ENCODE peak calls at places on chromosomes 12 and 14, in eight cellular contexts. N is uterus, G is body of pancreas, B is HCT116, P is heart left ventricle, W is breast epithelium, Y is tibial nerve, A is IMR-90. I is an unnamed sample. For H3K27me3 and H3K4me1, the result is how much of the 10 kb centered on the place peaks cover.

GRCh38 chr14:63745858-63746425 is 18.1 kb upstream of the SGPP1 start:
- DNase-seq in B (no peak), A (no peak), W (no peak), Y (peak), G (no peak), P (no peak), N (no peak), I (no peak)

GRCh38 chr12:130160711-130161231 is 1.5 kb upstream of the FZD10 start:
- DNase-seq in B (no peak), N (no peak), W (no peak), G (no peak), Y (no peak), A (no peak), P (no peak), I (no peak)

GRCh38 chr12:12890492-12890814 is 909 bp upstream of the GPRC5A start:
- DNase-seq in B (no peak), G (peak), N (no peak), Y (no peak), A (peak), P (no peak), W (no peak), I (no peak)

GRCh38 chr14:66509874-66510273 is 1.9 kb downstream of the GPHN start:
- DNase-seq in W (no peak), G (no peak), A (no peak), P (no peak), N (no peak), B (no peak), Y (no peak), I (no peak)

GRCh38 chr12:124036117-124037109 is 63.4 kb downstream of the ZNF664 start:
- DNase-seq in G (peak), Y (peak), B (peak), P (no peak), A (peak), N (peak), W (no peak), I (no peak)

GRCh38 chr14:49303952-49304516 is 282.1 kb downstream of the RPS29 start:
- DNase-seq in G (peak), A (peak), N (no peak), P (no peak), B (no peak), W (no peak), Y (peak), I (no peak)

GRCh38 chr12:132510111-132510724 is 20.3 kb downstream of the FBRSL1 start:
- DNase-seq in B (no peak), W (no peak), G (no peak), P (no peak), Y (no peak), A (no peak), N (no peak), I (no peak)

GRCh38 chr12:108609535-108610335 is 11.9 kb upstream of the TMEM119 start:
- DNase-seq in N (peak), B (no peak), G (peak), A (peak), P (peak), Y (peak), W (peak), I (no peak)

GRCh38 chr14:71733210-71733883 is 198.9 kb upstream of the RGS6 start:
- DNase-seq in A (peak), B (no peak), P (no peak), W (no peak), G (no peak), Y (no peak), N (no peak), I (no peak)

GRCh38 chr14:53190938-53191337 is 37.8 kb upstream of the DDHD1 start:
- DNase-seq in A (peak), B (no peak), G (no peak), P (no peak), Y (no peak), W (no peak), N (no peak), I (no peak)

GRCh38 chr14:91956616-91957015 is 9.1 kb upstream of the FBLN5 start:
- DNase-seq in B (no peak), Y (no peak), G (no peak), P (no peak), W (no peak), A (no peak), N (no peak), I (no peak)

GRCh38 chr12:56311003-56311402 is 4.8 kb downstream of the CNPY2 start:
- DNase-seq in P (no peak), G (no peak), A (no peak), Y (no peak), N (no peak), B (no peak), W (no peak), I (no peak)

GRCh38 chr14:83251402-83251801 is 1717.7 kb upstream of the SEL1L start:
- DNase-seq in Y (no peak), W (no peak), A (no peak), N (no peak), B (no peak), G (no peak), P (no peak), I (no peak)

GRCh38 chr14:24871302-24871701 is 178.6 kb downstream of the STXBP6 start:
- DNase-seq in A (peak), N (no peak), P (no peak), W (no peak), G (no peak), B (no peak), Y (no peak), I (no peak)

GRCh38 chr12:2301531-2302461 is 249.0 kb downstream of the CACNA1C start:
- DNase-seq in Y (no peak), A (peak), G (no peak), W (no peak), P (no peak), B (no peak), N (no peak), I (no peak)

GRCh38 chr14:101249676-101250036 is 311.6 kb upstream of the DIO3 start:
- DNase-seq in B (no peak), G (no peak), N (no peak), Y (no peak), W (no peak), A (no peak), P (no peak), I (no peak)

GRCh38 chr14:89673499-89674225 is 256.6 kb upstream of the FOXN3 start:
- DNase-seq in B (no peak), P (no peak), N (no peak), Y (no peak), G (no peak), W (no peak), A (peak), I (no peak)

GRCh38 chr14:23430733-23431105 is 4.7 kb downstream of the MYH7 start:
- DNase-seq in N (no peak), B (no peak), A (no peak), P (no peak), Y (no peak), G (no peak), W (no peak), I (no peak)

DNA sequence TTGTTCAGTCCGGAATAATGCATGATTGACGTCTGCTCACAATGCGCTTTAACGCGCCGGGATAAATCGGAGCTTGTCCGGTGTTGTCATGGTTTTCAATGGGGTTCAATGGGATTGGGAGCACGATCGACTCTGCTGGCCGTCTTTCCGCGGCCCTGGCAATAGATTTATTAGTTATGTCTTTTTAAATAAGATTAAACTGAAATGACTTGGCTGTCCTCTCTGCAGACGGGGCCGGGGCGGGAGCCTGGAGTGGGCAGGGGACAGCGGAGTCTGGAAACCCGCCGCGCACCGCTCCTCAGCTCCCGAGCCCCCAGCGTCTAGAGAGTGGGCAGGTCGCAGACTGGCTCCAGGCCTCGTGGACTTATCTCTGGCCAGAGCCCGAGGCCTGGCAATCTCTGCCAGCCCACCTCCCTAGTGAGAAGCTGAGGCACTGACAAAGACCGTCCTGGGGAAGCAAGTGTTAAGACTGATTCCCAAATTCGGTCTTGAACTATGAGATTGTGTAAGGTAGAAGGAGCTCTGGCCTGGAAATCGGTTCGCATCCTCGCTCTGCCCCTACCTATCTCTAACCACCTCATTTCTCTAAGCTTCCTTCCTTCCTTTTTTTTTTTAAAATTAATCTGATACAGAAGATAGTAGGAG is 1.9 kb upstream of the NKX2-8 start:
- DNase-seq in G (no peak), W (no peak), Y (no peak), P (no peak), N (no peak), A (no peak), B (no peak), I (no peak)
- H3K27me3 ChIP-seq in G (under half), W (half or more), Y (half or more), P (half or more), N (under half), A (half or more), B (under half), I (under half)

GRCh38 chr14:55412686-55413085 is 1.1 kb upstream of the ATG14 start:
- DNase-seq in G (no peak), Y (no peak), N (no peak), W (no peak), B (no peak), A (no peak), P (no peak), I (no peak)

GRCh38 chr14:55414551-55414950 is 2.9 kb upstream of the ATG14 start:
- DNase-seq in N (no peak), A (no peak), Y (no peak), P (no peak), W (no peak), G (no peak), B (no peak), I (no peak)

GRCh38 chr14:55416866-55417265 is 5.2 kb upstream of the ATG14 start:
- DNase-seq in A (no peak), P (no peak), G (no peak), N (no peak), Y (no peak), B (peak), W (no peak), I (no peak)

GRCh38 chr14:55411426-55412389 is at the start of gene ATG14:
- DNase-seq in Y (peak), P (peak), N (peak), B (peak), A (peak), W (peak), G (peak), I (peak)
- TF ChIP-seq POLR2A in Y (no peak), P (peak), N (peak), B (no peak), A (peak), W (peak), G (peak), I (no peak)

DNA sequence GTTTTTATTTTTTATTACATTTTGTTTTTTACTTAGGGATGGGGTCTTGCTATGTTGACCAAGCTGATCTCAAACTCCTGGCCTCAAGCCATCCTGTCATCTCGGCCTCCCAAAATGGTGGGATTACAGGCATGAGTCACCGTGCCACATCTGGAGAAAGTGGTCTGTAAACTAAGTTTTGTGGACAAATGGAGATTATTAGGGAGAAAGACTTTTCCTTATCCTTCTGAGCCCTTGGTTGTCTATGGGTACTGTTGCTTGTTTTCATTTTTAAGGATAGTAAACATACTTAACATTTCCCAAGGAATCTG is 37.8 kb downstream of the WNK1 start:
- DNase-seq in B (no peak), N (no peak), G (no peak), Y (no peak), A (no peak), P (no peak), W (no peak), I (no peak)
- H3K4me1 ChIP-seq in B (under half), N (under half), G (under half), Y (half or more), A (under half), P (under half), W (under half), I (half or more)

DNA sequence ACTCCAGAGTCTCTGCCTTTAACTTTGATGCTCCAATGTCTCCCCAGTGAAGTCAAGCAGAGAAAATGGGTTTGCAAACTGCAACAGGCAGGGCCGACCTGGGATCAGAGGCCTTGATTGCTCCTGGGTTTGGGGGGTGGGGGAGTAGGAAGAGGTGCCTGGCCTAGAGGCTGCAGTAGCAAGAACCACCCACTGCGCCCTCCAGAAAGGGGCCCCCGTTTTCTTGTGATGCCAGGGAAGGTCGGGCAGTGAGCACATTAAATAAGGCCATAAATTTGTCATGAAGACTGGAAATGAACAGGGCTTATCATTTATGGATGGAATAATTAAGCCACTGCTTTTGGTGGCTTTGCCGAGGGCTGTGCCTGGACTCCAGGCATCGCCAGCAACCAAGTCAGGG is 38.2 kb upstream of the FAM222A start:
- DNase-seq in W (no peak), B (no peak), G (no peak), N (no peak), A (no peak), Y (no peak), P (no peak), I (no peak)
- H3K27me3 ChIP-seq in W (under half), B (under half), G (under half), N (under half), A (under half), Y (under half), P (under half), I (under half)

GRCh38 chr12:94592080-94592479 is 58.3 kb downstream of the TMCC3 start:
- DNase-seq in P (no peak), B (no peak), N (no peak), Y (no peak), W (no peak), G (no peak), A (no peak), I (no peak)
- TF ChIP-seq POLR2A in P (no peak), B (no peak), N (no peak), Y (no peak), W (no peak), G (no peak), A (no peak), I (no peak)

GRCh38 chr14:93943930-93944329 is 16.8 kb downstream of the FAM181A start:
- DNase-seq in A (no peak), Y (no peak), W (no peak), P (no peak), N (no peak), G (no peak), B (no peak), I (no peak)

GRCh38 chr14:93946506-93947170 is 19.5 kb downstream of the FAM181A start:
- DNase-seq in G (no peak), W (no peak), B (no peak), Y (no peak), A (peak), P (no peak), N (no peak), I (no peak)

GRCh38 chr14:93946104-93946503 is 19.0 kb downstream of the FAM181A start:
- DNase-seq in N (no peak), P (no peak), A (peak), W (no peak), B (no peak), G (no peak), Y (no peak), I (no peak)

GRCh38 chr14:93944348-93945069 is 17.4 kb downstream of the FAM181A start:
- DNase-seq in N (no peak), W (no peak), A (no peak), B (no peak), G (no peak), Y (no peak), P (peak), I (no peak)

GRCh38 chr14:93945070-93945399 is 17.9 kb downstream of the FAM181A start:
- DNase-seq in B (no peak), A (no peak), N (no peak), P (peak), G (no peak), Y (no peak), W (no peak), I (no peak)
- H3K4me1 ChIP-seq in B (under half), A (under half), N (under half), P (under half), G (half or more), Y (under half), W (under half), I (half or more)

DNA sequence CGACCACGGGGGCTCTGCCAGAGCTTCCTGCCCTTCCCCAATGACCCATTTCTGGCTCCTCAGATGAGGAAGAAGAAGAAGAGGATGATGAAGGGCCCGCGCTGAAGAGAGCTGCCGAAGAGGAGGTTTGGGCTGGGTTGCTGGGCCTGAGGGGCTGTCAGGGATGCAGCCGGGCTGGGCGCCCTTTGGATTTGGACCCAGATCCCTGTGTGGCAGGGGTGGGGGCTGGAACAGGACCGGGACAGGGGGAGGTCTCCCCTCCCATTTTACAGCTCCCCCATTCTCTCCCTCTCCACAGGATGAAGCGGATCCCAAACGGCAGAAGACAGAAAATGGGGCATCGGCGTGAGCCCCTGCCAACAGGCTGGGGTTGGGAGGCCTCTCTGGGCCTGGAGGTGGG is 2.2 kb upstream of the LAG3 start:
- DNase-seq in A (no peak), Y (no peak), B (no peak), P (no peak), W (no peak), G (no peak), N (no peak), I (no peak)
- H3K27me3 ChIP-seq in A (under half), Y (under half), B (under half), P (under half), W (under half), G (under half), N (under half), I (under half)

DNA sequence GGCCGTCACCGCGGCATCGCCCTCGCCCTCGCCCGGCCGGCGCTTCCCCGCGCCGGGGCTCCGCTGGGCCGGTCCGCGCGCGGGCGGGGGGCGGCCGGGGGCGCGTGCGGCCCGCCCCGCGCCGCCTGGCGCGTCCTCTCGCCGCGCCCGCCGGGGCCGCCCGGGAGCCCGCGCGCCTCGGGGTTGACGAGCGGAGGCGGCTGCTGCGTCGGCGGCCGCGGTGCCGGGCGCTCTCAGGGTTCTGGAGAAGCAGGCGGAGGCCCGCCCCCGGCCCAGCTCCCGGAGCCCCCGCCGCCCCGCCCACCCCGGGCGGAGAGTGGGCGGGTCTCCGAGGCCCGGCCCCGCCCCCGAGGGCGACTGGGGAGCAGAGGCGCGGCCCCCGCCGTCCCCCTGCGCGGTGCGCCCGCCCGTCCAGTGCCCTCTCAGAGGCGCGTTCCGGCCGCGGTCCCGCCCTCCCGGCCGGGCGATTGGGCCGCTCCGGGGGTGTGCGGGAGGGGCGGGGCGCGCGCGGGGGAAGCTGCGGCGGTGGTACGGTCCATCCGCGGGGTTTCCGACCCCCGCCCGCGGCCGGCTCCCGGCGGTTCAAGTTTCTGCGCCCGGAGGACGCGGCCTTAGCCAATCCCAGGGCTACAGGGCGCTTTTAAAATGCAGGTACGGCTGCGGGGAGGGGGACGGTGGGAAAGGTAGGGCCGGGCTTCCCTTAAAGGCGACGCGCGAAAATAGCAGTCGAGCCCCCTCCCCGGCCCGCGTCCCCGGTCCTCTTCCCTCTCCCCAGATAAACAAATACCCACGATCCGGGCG is at the start of gene CCDC85C:
- DNase-seq in G (peak), P (peak), Y (peak), W (peak), A (peak), B (peak), N (peak), I (peak)
- TF ChIP-seq POLR2A in G (peak), P (peak), Y (no peak), W (peak), A (no peak), B (no peak), N (peak), I (no peak)

GRCh38 chr14:64919215-64919614 is 5.0 kb downstream of the CHURC1 start:
- DNase-seq in B (no peak), W (no peak), P (no peak), N (no peak), Y (no peak), A (no peak), G (no peak), I (no peak)
- H3K4me1 ChIP-seq in B (under half), W (under half), P (under half), N (under half), Y (under half), A (under half), G (under half), I (under half)